ENCODE peak calls at places on chromosomes 7 and 10, in four cellular contexts. V, X, B and D are unnamed samples.

GRCh38 chr10:79021331-79021907 is 47.3 kb upstream of the ZMIZ1 start:
- DNase-seq in V (no peak), X (no peak), B (no peak), D (no peak)

GRCh38 chr10:6115824-6116350 is 27.1 kb downstream of the RBM17 start:
- DNase-seq in V (no peak), B (no peak), X (no peak), D (no peak)

GRCh38 chr7:21941570-21942224 is 4.0 kb downstream of the CDCA7L start:
- DNase-seq in X (no peak), B (no peak), V (no peak), D (no peak)

GRCh38 chr7:152178405-152179058 is 153.1 kb downstream of the GALNT11 start:
- DNase-seq in V (no peak), B (no peak), X (no peak), D (no peak)

GRCh38 chr7:140358024-140358770 is 40.1 kb downstream of the SLC37A3 start:
- DNase-seq in B (no peak), X (no peak), V (no peak), D (peak)

GRCh38 chr10:116732546-116732945 is 9.8 kb downstream of the HSPA12A start:
- DNase-seq in V (no peak), X (no peak), B (no peak), D (no peak)

GRCh38 chr7:90595801-90596683 is at the start of gene CDK14:
- DNase-seq in B (peak), V (peak), X (peak), D (peak)

GRCh38 chr7:94301024-94301588 is 93.6 kb upstream of the COL1A2 start:
- DNase-seq in B (peak), X (no peak), V (peak), D (no peak)

GRCh38 chr7:18179058-18179457 is 151.4 kb upstream of the PRPS1L1 start:
- DNase-seq in X (no peak), V (no peak), B (peak), D (no peak)